ENCODE peak calls at places on chromosome 15, in seven cellular contexts. M is lower lobe of right lung, W is PC-9, S is mammary epithelial cell, C is Panc1, H is bronchial epithelial cell, A is brain microvascular endothelial cell. P is an unnamed sample.

GRCh38 chr15:69524296-69524695 is 71.7 kb downstream of the RPLP1 start:
- DNase-seq in M (no peak), W (no peak), S (no peak), C (no peak), H (no peak), A (no peak), P (no peak)

GRCh38 chr15:28082891-28083688 is 16.0 kb downstream of the OCA2 start:
- DNase-seq in M (no peak), W (no peak), S (no peak), C (no peak), H (peak; percentile 12), A (no peak), P (no peak)

GRCh38 chr15:68197661-68198437 is 7.3 kb downstream of the CALML4 start:
- DNase-seq in M (no peak), W (no peak), S (no peak), C (no peak), H (no peak), A (no peak), P (no peak)

GRCh38 chr15:93063796-93064690 is 25.0 kb downstream of the RGMA start:
- DNase-seq in M (no peak), W (no peak), S (no peak), C (no peak), H (no peak), A (no peak), P (no peak)

GRCh38 chr15:61097057-61097456 is 132.0 kb downstream of the RORA start:
- DNase-seq in M (no peak), W (no peak), S (no peak), C (no peak), H (no peak), A (no peak), P (no peak)

GRCh38 chr15:44094776-44095175 is 100.3 kb downstream of the FRMD5 start:
- DNase-seq in M (no peak), W (no peak), S (no peak), C (no peak), H (no peak), A (peak; percentile 81), P (no peak)

GRCh38 chr15:89071471-89071870 is 16.8 kb upstream of the ABHD2 start:
- DNase-seq in M (no peak), W (no peak), S (no peak), C (no peak), H (peak; percentile 43), A (no peak), P (no peak)

GRCh38 chr15:29668120-29668602 is 154.1 kb downstream of the TJP1 start:
- DNase-seq in M (peak; percentile 79), W (peak; percentile 36), S (peak; percentile 62), C (no peak), H (peak; percentile 72), A (peak; percentile 92), P (peak; percentile 63)

GRCh38 chr15:69624816-69625215 is 172.2 kb downstream of the RPLP1 start:
- DNase-seq in M (no peak), W (no peak), S (no peak), C (no peak), H (no peak), A (no peak), P (no peak)

DNA sequence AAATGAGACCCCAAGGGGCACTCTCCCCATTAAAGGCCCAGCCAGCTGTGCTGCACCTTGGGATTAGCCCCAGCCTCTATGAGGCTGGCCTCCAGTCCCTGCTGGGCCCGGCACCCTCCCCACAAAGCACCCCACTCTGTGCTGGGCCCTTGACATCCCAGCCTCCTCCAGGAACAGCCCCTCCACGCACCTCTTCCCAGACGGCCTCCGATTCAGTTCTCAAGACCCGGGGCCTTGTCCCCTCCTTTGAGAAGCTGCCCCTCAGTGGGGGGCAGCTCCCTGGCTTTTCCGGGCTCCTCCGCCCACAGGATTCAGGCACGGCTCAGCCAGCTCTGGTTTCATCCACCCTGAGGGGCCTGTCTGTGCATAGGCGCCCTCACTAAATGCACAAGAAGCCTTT is 144.1 kb downstream of the LRRK1 start:
- DNase-seq in M (no peak), W (no peak), S (no peak), C (no peak), H (no peak), A (no peak), P (no peak)
- H3K27me3 ChIP-seq in M (no peaks in the 10 kb centered on the region), W (no peaks in the 10 kb centered on the region), S (no peaks in the 10 kb centered on the region), C (no peaks in the 10 kb centered on the region), H (no peaks in the 10 kb centered on the region), A (no peaks in the 10 kb centered on the region), P (no peaks in the 10 kb centered on the region)

GRCh38 chr15:51403072-51403878 is 61.8 kb downstream of the GLDN start:
- DNase-seq in M (no peak), W (no peak), S (peak; percentile 21), C (no peak), H (peak; percentile 48), A (peak; percentile 60), P (no peak)
- TF ChIP-seq CTCF in M (peak; percentile 45), W (peak; percentile 61), S (peak; percentile 62), C (peak; percentile 73), H (peak; percentile 64), A (peak; percentile 73), P (peak; percentile 61)

DNA sequence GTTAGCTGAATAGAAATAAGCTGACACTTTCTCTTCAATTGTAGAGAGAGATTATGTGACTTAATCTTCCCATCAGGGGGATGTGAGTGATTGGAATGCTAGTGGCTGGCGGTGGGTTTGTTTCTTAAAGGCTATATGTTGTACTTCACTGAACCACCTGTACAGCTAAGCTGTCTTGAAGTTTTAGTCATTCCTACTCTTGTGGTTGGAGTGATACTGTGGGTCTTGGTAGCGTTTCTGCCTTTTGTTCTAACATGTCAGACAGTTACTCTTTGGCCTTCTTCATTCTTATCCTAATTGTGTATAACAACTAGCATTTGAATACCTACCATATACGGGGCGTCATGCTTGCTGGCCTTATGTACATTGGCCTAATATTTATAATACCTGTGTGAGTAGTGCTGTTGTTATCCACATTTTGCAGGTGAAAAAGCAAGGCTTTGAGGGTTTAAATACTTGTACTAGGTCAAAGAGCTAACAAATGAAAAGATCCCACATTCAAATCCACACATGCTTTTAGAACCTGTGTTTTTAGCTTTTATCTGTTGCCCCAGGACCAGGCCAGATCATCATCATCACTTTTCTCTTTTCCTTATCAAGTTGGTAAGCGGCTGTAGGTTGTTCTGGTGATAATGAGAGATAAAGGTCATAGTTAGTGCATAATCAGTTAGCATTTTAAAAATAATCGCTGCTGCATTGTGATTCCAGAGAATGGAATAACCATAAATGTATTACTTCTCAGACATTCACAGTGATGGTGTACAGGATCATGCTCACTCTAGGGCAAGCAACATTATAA is 50.2 kb downstream of the AKAP13 start:
- DNase-seq in M (no peak), W (no peak), S (peak; percentile 68), C (no peak), H (no peak), A (no peak), P (no peak)
- H3K4me3 ChIP-seq in M (no peak overlapping the region), W (no peak overlapping the region), S (no peak overlapping the region), C (no peak overlapping the region), H (no peak overlapping the region), A (no peak overlapping the region), P (no peak overlapping the region)

GRCh38 chr15:37103475-37104071 is 3.2 kb upstream of the MEIS2 start:
- DNase-seq in M (no peak), W (no peak), S (no peak), C (no peak), H (no peak), A (no peak), P (no peak)
- H3K27me3 ChIP-seq in M (peaks cover 58% of the 10 kb centered on the region), W (no peaks in the 10 kb centered on the region), S (no peaks in the 10 kb centered on the region), C (peaks cover 10% of the 10 kb centered on the region), H (no peaks in the 10 kb centered on the region), A (peaks cover 51% of the 10 kb centered on the region), P (peaks cover 49% of the 10 kb centered on the region)

GRCh38 chr15:72342385-72342784 is 22.4 kb upstream of the CELF6 start:
- DNase-seq in M (no peak), W (no peak), S (no peak), C (no peak), H (peak; percentile 32), A (peak; percentile 16), P (no peak)
- TF ChIP-seq CTCF in M (peak; percentile 44), W (peak; percentile 48), S (peak; percentile 41), C (peak; percentile 73), H (peak; percentile 52), A (peak; percentile 67), P (peak; percentile 50)

GRCh38 chr15:26081758-26082068 is 218.6 kb upstream of the ATP10A start:
- DNase-seq in M (no peak), W (no peak), S (no peak), C (no peak), H (no peak), A (no peak), P (no peak)
- H3K4me3 ChIP-seq in M (peak overlapping the region; percentile 73), W (no peak overlapping the region), S (no peak overlapping the region), C (peak overlapping the region; percentile 26), H (no peak overlapping the region), A (no peak overlapping the region), P (no peak overlapping the region)

GRCh38 chr15:51497806-51498205 is 124.8 kb downstream of the DMXL2 start:
- DNase-seq in M (no peak), W (no peak), S (no peak), C (no peak), H (no peak), A (peak; percentile 2), P (no peak)

GRCh38 chr15:51492528-51492927 is 130.0 kb downstream of the DMXL2 start:
- DNase-seq in M (no peak), W (no peak), S (no peak), C (no peak), H (no peak), A (no peak), P (no peak)

GRCh38 chr15:51493892-51494291 is 128.7 kb downstream of the DMXL2 start:
- DNase-seq in M (no peak), W (no peak), S (no peak), C (no peak), H (peak; percentile 38), A (no peak), P (no peak)

GRCh38 chr15:51494411-51495314 is 127.9 kb downstream of the DMXL2 start:
- DNase-seq in M (no peak), W (no peak), S (peak; percentile 8), C (no peak), H (peak; percentile 90), A (peak; percentile 60), P (no peak)

DNA sequence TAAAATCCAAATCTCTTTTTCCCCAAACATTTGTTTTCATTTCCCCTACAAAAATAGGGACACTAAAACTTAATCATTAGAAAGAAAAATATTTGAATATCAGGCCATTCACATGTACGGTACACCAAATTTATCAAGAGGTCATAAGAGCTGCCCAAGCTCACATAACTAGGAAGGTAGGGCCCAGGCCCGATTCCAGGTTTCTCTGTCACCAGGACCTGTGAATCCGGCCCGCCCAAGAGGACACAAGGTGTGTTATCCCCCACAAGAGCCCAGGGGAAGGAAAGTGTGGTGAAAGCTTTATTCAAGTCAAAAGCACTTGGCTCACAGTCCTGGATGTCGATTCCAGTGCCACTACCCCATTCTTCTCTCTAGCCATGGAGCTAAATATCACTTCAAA is 130.6 kb downstream of the DMXL2 start:
- DNase-seq in M (no peak), W (no peak), S (no peak), C (no peak), H (no peak), A (no peak), P (no peak)
- H3K27me3 ChIP-seq in M (no peaks in the 10 kb centered on the region), W (no peaks in the 10 kb centered on the region), S (no peaks in the 10 kb centered on the region), C (no peaks in the 10 kb centered on the region), H (no peaks in the 10 kb centered on the region), A (no peaks in the 10 kb centered on the region), P (no peaks in the 10 kb centered on the region)

P was measured in kidney epithelial cell.